ENCODE peak calls at places on chromosomes 1 and 21, in eight cellular contexts. B, M, W, S, I, E, H and K are unnamed samples.

GRCh38 chr1:183970516-183971300 is 66.8 kb downstream of the COLGALT2 start:
- DNase-seq in H (no peak), M (no peak), E (no peak), S (no peak), W (no peak), B (no peak), I (no peak), K (no peak)

GRCh38 chr1:67939176-67939751 is 106.0 kb upstream of the GNG12 start:
- DNase-seq in E (no peak), S (no peak), M (no peak), B (no peak), I (no peak), H (no peak), W (no peak), K (no peak)

GRCh38 chr1:180643693-180644092 is 11.9 kb downstream of the XPR1 start:
- DNase-seq in W (no peak), E (no peak), B (no peak), H (no peak), I (no peak), M (no peak), S (no peak), K (no peak)

GRCh38 chr21:46515109-46515508 is 56.4 kb downstream of the DIP2A start:
- DNase-seq in W (no peak), E (peak; percentile 16), B (no peak), I (no peak), M (no peak), S (no peak), H (no peak), K (no peak)

GRCh38 chr1:89821322-89822108 is 683 bp downstream of the LRRC8D start:
- DNase-seq in E (no peak), M (peak; percentile 65), S (peak; percentile 78), B (no peak), W (peak; percentile 66), I (peak; percentile 82), H (peak; percentile 59), K (no peak)

GRCh38 chr1:153343811-153344717 is 4.6 kb downstream of the PGLYRP4 start:
- DNase-seq in W (no peak), E (no peak), H (no peak), M (no peak), I (no peak), B (no peak), S (peak; percentile 31), K (no peak)

GRCh38 chr1:229156819-229157218 is 114.1 kb upstream of the RAB4A start:
- DNase-seq in S (no peak), M (peak; percentile 38), I (no peak), B (no peak), W (no peak), E (no peak), H (no peak), K (no peak)

GRCh38 chr1:119294199-119294598 is 74.4 kb upstream of the HAO2 start:
- DNase-seq in I (no peak), E (no peak), M (no peak), S (no peak), W (no peak), B (no peak), H (no peak), K (no peak)

GRCh38 chr1:53557369-53557768 is 98.2 kb downstream of the DMRTB1 start:
- DNase-seq in H (no peak), I (peak; percentile 34), B (no peak), E (no peak), W (no peak), S (no peak), M (no peak), K (no peak)

GRCh38 chr21:29441651-29442050 is 142.9 kb downstream of the BACH1 start:
- DNase-seq in I (no peak), E (peak; percentile 6), S (no peak), W (no peak), M (no peak), B (no peak), H (peak; percentile 32), K (no peak)

GRCh38 chr1:173409613-173410012 is 67.5 kb upstream of the PRDX6 start:
- DNase-seq in E (peak; percentile 94), W (no peak), S (no peak), I (peak; percentile 69), H (no peak), M (no peak), B (no peak), K (peak; percentile 88)

GRCh38 chr1:116122955-116123757 is 12.0 kb downstream of the MAB21L3 start:
- DNase-seq in W (no peak), E (peak; percentile 78), I (peak; percentile 71), S (no peak), M (peak; percentile 28), H (no peak), B (no peak), K (peak; percentile 82)

GRCh38 chr1:89736937-89737733 is 83.7 kb upstream of the LRRC8D start:
- DNase-seq in H (no peak), E (no peak), W (no peak), S (no peak), B (no peak), I (no peak), M (no peak), K (no peak)

GRCh38 chr1:8858888-8859706 is 19.4 kb downstream of the ENO1 start:
- DNase-seq in H (peak; percentile 80), I (no peak), E (no peak), S (no peak), M (no peak), B (no peak), W (no peak), K (peak; percentile 56)

GRCh38 chr1:215824245-215824644 is 257.1 kb downstream of the KCTD3 start:
- DNase-seq in B (no peak), E (no peak), W (peak; percentile 52), I (no peak), H (peak; percentile 4), S (peak; percentile 46), M (no peak), K (peak; percentile 1)

GRCh38 chr21:15400905-15401304 is 328.9 kb upstream of the USP25 start:
- DNase-seq in S (no peak), H (no peak), E (no peak), M (no peak), I (no peak), W (no peak), B (no peak), K (no peak)

GRCh38 chr1:24688033-24688432 is 44.9 kb downstream of the SRRM1 start:
- DNase-seq in H (no peak), E (no peak), W (no peak), S (no peak), M (no peak), B (no peak), I (no peak), K (no peak)

GRCh38 chr1:117198097-117198496 is 12.6 kb downstream of the VTCN1 start:
- DNase-seq in W (no peak), I (no peak), M (no peak), S (no peak), B (no peak), E (no peak), H (no peak), K (no peak)

GRCh38 chr1:29974345-29974744 is 738.0 kb downstream of the PTPRU start:
- DNase-seq in M (peak; percentile 77), H (peak; percentile 36), I (no peak), E (peak; percentile 96), S (peak; percentile 44), W (peak; percentile 50), B (no peak), K (peak; percentile 85)

GRCh38 chr1:181089017-181089776 is 697 bp downstream of the IER5 start:
- DNase-seq in H (peak; percentile 39), E (no peak), W (no peak), B (no peak), M (no peak), S (no peak), I (peak; percentile 80), K (no peak)

GRCh38 chr1:66731462-66731861 is 20.8 kb upstream of the DYNLT5 start:
- DNase-seq in B (no peak), S (no peak), I (no peak), W (no peak), M (no peak), H (no peak), E (no peak), K (no peak)

GRCh38 chr1:119372493-119373086 is 4.0 kb downstream of the HAO2 start:
- DNase-seq in E (no peak), M (peak; percentile 46), W (peak; percentile 73), B (no peak), S (peak; percentile 53), H (peak; percentile 59), I (no peak), K (no peak)

GRCh38 chr1:67880056-67880601 is 46.9 kb upstream of the GNG12 start:
- DNase-seq in M (peak; percentile 60), W (no peak), H (no peak), S (no peak), I (no peak), E (peak; percentile 95), B (no peak), K (peak; percentile 89)

DNA sequence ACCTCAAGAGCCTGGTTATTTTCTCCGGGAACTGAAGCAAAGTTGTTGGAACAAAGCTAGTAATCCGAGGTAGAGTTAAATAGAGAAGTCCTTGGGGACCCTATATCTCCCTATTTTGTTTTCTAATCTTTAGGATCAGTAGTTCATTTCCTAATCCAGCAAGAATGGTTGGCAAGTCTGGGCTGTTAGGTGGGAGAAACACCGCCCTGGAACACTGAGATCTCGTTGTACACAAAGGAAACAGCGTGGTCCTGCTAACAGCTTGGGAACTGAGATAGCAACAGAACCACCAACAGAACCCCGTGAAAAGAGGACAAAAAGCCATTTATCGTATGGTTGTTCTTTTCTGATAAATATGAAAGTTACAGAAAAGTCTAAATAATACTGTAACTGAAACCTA is 121.9 kb upstream of the CDC42BPA start:
- DNase-seq in B (no peak), I (no peak), E (no peak), M (no peak), S (no peak), W (no peak), H (no peak), K (no peak)
- H3K27ac ChIP-seq in B (no peak overlapping the region), I (no peak overlapping the region), E (no peak overlapping the region), M (no peak overlapping the region), S (no peak overlapping the region), W (no peak overlapping the region), H (no peak overlapping the region), K (no peak overlapping the region)

GRCh38 chr1:225445644-225446297 is 17.9 kb upstream of the LBR start:
- DNase-seq in W (no peak), E (no peak), B (no peak), I (peak; percentile 34), H (no peak), S (no peak), M (peak; percentile 42), K (no peak)
- H3K27ac ChIP-seq in W (no peak overlapping the region), E (no peak overlapping the region), B (peak overlapping the region; percentile 84), I (peak overlapping the region; percentile 75), H (peak overlapping the region; percentile 70), S (no peak overlapping the region), M (peak overlapping the region; percentile 87), K (peak overlapping the region; percentile 16)

GRCh38 chr1:26996024-26996423 is 2.5 kb downstream of the TRNP1 start:
- DNase-seq in I (no peak), B (no peak), W (peak; percentile 41), M (peak; percentile 89), E (no peak), S (no peak), H (no peak), K (no peak)
- H3K27ac ChIP-seq in I (no peak overlapping the region), B (peak overlapping the region; percentile 36), W (no peak overlapping the region), M (peak overlapping the region; percentile 99), E (no peak overlapping the region), S (no peak overlapping the region), H (no peak overlapping the region), K (no peak overlapping the region)

DNA sequence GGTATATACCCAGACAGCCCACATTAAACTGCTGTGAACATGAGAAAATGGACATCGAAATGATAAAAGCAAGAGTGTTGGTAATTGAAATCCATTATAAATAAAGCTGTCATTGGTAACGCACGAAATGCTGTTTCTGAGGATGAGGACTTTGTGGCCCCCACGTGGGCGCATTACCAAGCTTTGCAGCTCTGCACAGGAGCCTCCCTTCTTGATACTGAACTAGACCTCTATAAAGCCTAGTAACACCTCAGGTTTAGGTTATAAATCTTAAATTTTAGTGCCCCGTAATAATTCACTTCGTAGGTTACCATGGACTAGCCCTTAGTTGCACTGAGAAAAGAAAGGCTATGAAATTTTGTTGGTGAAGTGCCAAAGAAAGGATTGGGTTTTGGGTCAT is 45.4 kb downstream of the ADARB1 start:
- DNase-seq in I (peak; percentile 11), S (no peak), E (no peak), W (no peak), B (no peak), H (no peak), M (no peak), K (no peak)
- H3K27ac ChIP-seq in I (no peak overlapping the region), S (no peak overlapping the region), E (no peak overlapping the region), W (no peak overlapping the region), B (no peak overlapping the region), H (no peak overlapping the region), M (no peak overlapping the region), K (no peak overlapping the region)